ENCODE peak calls at places on chromosomes 3 and 15, in eight cellular contexts. Y is mammary epithelial cell, D is fibroblast of villous mesenchyme, F is progenitor cell of endocrine pancreas, I is ovary, B is bronchial epithelial cell, M is Calu3, U is fibroblast of mammary gland. C is an unnamed sample.

GRCh38 chr3:64645236-64645635 is 42.6 kb downstream of the ADAMTS9 start:
- DNase-seq in Y (no peak), D (peak; percentile 36), F (no peak), I (no peak), B (no peak), M (no peak), U (peak; percentile 23), C (no peak)

GRCh38 chr15:80991446-80991845 is 1.8 kb upstream of the MESD start:
- DNase-seq in Y (peak; percentile 13), D (peak; percentile 87), F (no peak), I (no peak), B (peak; percentile 41), M (peak; percentile 13), U (peak; percentile 94), C (no peak)

GRCh38 chr3:11291808-11292207 is 19.6 kb downstream of the ATG7 start:
- DNase-seq in Y (no peak), D (no peak), F (no peak), I (no peak), B (no peak), M (no peak), U (no peak), C (no peak)

GRCh38 chr3:97579365-97579764 is 185.2 kb upstream of the ARL6 start:
- DNase-seq in Y (peak; percentile 0), D (no peak), F (no peak), I (no peak), B (peak; percentile 76), M (no peak), U (no peak), C (no peak)

GRCh38 chr15:101614001-101614585 is 38.1 kb downstream of the TM2D3 start:
- DNase-seq in Y (no peak), D (no peak), F (no peak), I (no peak), B (no peak), M (no peak), U (no peak), C (no peak)

GRCh38 chr3:197520311-197521276 is 35.2 kb downstream of the BDH1 start:
- DNase-seq in Y (no peak), D (peak; percentile 82), F (no peak), I (no peak), B (peak; percentile 39), M (peak; percentile 87), U (peak; percentile 59), C (no peak)

GRCh38 chr3:60893946-60894345 is 357.3 kb downstream of the FHIT start:
- DNase-seq in Y (no peak), D (no peak), F (no peak), I (no peak), B (no peak), M (no peak), U (no peak), C (no peak)

GRCh38 chr3:123186695-123187094 is 15.0 kb upstream of the SEC22A start:
- DNase-seq in Y (no peak), D (no peak), F (no peak), I (no peak), B (no peak), M (no peak), U (peak; percentile 7), C (no peak)

GRCh38 chr15:49675051-49675450 is 54.2 kb downstream of the DTWD1 start:
- DNase-seq in Y (peak; percentile 86), D (peak; percentile 68), F (no peak), I (no peak), B (peak; percentile 97), M (no peak), U (peak; percentile 95), C (no peak)

GRCh38 chr3:3552741-3553140 is 246.5 kb upstream of the LRRN1 start:
- DNase-seq in Y (peak; percentile 3), D (no peak), F (no peak), I (no peak), B (peak; percentile 26), M (no peak), U (no peak), C (no peak)

GRCh38 chr15:84572231-84572630 is 28.6 kb upstream of the ZSCAN2 start:
- DNase-seq in Y (no peak), D (peak; percentile 6), F (no peak), I (no peak), B (no peak), M (no peak), U (no peak), C (no peak)

GRCh38 chr3:171839270-171839669 is 3.9 kb upstream of the TMEM212 start:
- DNase-seq in Y (no peak), D (no peak), F (no peak), I (no peak), B (no peak), M (no peak), U (no peak), C (no peak)

GRCh38 chr3:81622395-81622794 is 139.1 kb downstream of the GBE1 start:
- DNase-seq in Y (no peak), D (peak; percentile 3), F (no peak), I (no peak), B (no peak), M (no peak), U (no peak), C (no peak)

GRCh38 chr3:150662410-150663200 is 41.1 kb downstream of the ERICH6 start:
- DNase-seq in Y (no peak), D (no peak), F (no peak), I (no peak), B (no peak), M (no peak), U (no peak), C (no peak)

GRCh38 chr15:86915811-86916331 is 836.2 kb downstream of the AGBL1 start:
- DNase-seq in Y (peak; percentile 65), D (peak; percentile 52), F (no peak), I (no peak), B (peak; percentile 40), M (peak; percentile 7), U (peak; percentile 31), C (peak; percentile 26)

GRCh38 chr3:145251311-145251710 is 909.7 kb downstream of the PLOD2 start:
- DNase-seq in Y (no peak), D (no peak), F (no peak), I (no peak), B (no peak), M (no peak), U (no peak), C (no peak)

GRCh38 chr15:76336254-76337046 is at the start of gene ISL2:
- DNase-seq in Y (peak; percentile 90), D (peak; percentile 72), F (peak; percentile 52), I (no peak), B (peak; percentile 44), M (peak; percentile 97), U (peak; percentile 45), C (peak; percentile 78)

GRCh38 chr3:178658694-178659315 is 122.6 kb downstream of the KCNMB2 start:
- DNase-seq in Y (no peak), D (no peak), F (no peak), I (no peak), B (no peak), M (no peak), U (no peak), C (no peak)

GRCh38 chr3:94001191-94001590 is 21.2 kb downstream of the ARL13B start:
- DNase-seq in Y (no peak), D (no peak), F (no peak), I (no peak), B (no peak), M (no peak), U (no peak), C (no peak)

GRCh38 chr3:37272743-37273142 is 98.4 kb upstream of the LRRFIP2 start:
- DNase-seq in Y (no peak), D (peak; percentile 38), F (no peak), I (no peak), B (no peak), M (no peak), U (peak; percentile 43), C (no peak)

GRCh38 chr15:28896944-28897343 is 11.2 kb downstream of the APBA2 start:
- DNase-seq in Y (peak; percentile 68), D (peak; percentile 84), F (no peak), I (no peak), B (peak; percentile 54), M (no peak), U (peak; percentile 82), C (no peak)

GRCh38 chr3:18301781-18302180 is 123.4 kb downstream of the SATB1 start:
- DNase-seq in Y (peak; percentile 5), D (no peak), F (no peak), I (no peak), B (no peak), M (no peak), U (no peak), C (no peak)

GRCh38 chr3:169478566-169479313 is 184.8 kb downstream of the MECOM start:
- DNase-seq in Y (peak; percentile 62), D (peak; percentile 8), F (no peak), I (no peak), B (peak; percentile 97), M (no peak), U (no peak), C (no peak)

DNA sequence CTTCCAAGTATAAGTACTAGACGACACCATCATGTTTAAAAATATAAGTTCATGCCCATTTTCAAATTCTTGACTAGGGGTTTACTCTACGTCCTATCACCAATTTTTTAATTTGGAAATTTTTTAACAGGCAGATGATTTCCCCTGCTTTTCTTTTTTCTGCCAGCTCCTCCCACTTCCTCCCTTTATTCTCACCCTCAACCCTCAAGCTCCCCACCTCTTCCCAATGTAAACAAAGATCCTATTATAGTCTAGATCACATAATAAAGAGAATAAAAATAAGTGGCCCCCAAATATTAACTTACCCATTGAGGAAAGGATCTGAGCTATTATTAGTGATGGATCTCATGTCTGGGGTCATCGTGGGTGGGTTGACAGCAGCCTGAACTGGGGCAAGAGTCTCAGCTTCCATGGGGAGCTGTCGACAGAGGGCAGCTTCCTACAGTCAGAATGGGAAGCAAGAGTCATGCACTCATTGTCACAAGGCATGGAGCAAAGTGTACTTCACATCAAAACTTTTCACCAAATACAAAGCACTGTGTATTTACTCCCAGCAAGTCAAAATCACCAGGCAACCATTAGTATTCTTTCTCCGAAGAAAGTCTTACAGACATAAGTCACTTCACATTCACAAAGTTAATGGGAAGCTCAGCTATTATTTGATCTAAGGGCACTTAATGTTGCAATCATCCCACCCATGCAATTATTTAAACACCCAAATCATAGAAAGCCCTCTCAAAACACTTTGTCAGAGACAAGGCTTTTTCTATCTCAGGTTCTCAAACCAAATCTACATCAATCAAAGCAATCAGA is 53.2 kb downstream of the TM4SF4 start:
- DNase-seq in Y (no peak), D (peak; percentile 39), F (no peak), I (no peak), B (peak; percentile 27), M (no peak), U (peak; percentile 51), C (peak; percentile 31)
- TF ChIP-seq CTCF in Y (no peak), D (peak; percentile 18), F (peak; percentile 11), I (no peak), B (peak; percentile 24), M (no peak), U (peak; percentile 22), C (no peak)

GRCh38 chr3:52277972-52278509 is 408 bp downstream of the WDR82 start:
- DNase-seq in Y (no peak), D (peak; percentile 60), F (no peak), I (no peak), B (peak; percentile 42), M (peak; percentile 60), U (peak; percentile 30), C (peak; percentile 52)
- TF ChIP-seq CTCF in Y (peak; percentile 56), D (peak; percentile 50), F (peak; percentile 54), I (peak; percentile 6), B (peak; percentile 53), M (no peak), U (peak; percentile 36), C (no peak)

GRCh38 chr3:165895919-165896318 is 58.7 kb upstream of the BCHE start:
- DNase-seq in Y (no peak), D (no peak), F (no peak), I (no peak), B (peak; percentile 20), M (peak; percentile 44), U (peak; percentile 6), C (peak; percentile 74)
- TF ChIP-seq CTCF in Y (peak; percentile 42), D (peak; percentile 12), F (peak; percentile 53), I (no peak), B (peak; percentile 21), M (peak; percentile 48), U (peak; percentile 28), C (peak; percentile 68)

GRCh38 chr3:127822836-127823589 is 698 bp upstream of the MGLL start:
- DNase-seq in Y (peak; percentile 32), D (no peak), F (peak; percentile 22), I (peak; percentile 35), B (no peak), M (peak; percentile 52), U (no peak), C (peak; percentile 24)
- TF ChIP-seq CTCF in Y (no peak), D (no peak), F (no peak), I (no peak), B (peak; percentile 11), M (no peak), U (no peak), C (no peak)